ENCODE peak calls at places on chromosomes 7 and 10, in ten cellular contexts. B is activated CD4-positive, alpha-beta T cell treated with anti-CD3 and anti-CD28 coated beads for 36 hours; J is osteocyte; W is glutamatergic neuron; R is aorta; V is activated naive CD4-positive, alpha-beta T cell treated with Interleukin-2 at 50 U/mL for 16 hours; O is fibroblast of pulmonary artery; Q is C1 segment of cervical spinal cord; F is SHP77 treated with DMSO at 0.1 percent for 48 hours; Y is GM20000. H is an unnamed sample.

GRCh38 chr10:131533846-131534526 is 222.5 kb upstream of the TCERG1L start:
- DNase-seq in Y (no peak), Q (no peak), W (no peak), O (no peak), R (no peak), F (no peak), J (no peak), B (no peak), V (no peak), H (no peak)

GRCh38 chr7:46146454-46147255 is 225.6 kb upstream of the IGFBP3 start:
- DNase-seq in V (no peak), F (no peak), J (no peak), B (no peak), R (peak; percentile 78), Q (no peak), O (peak; percentile 67), Y (no peak), W (no peak), H (no peak)

GRCh38 chr10:48468130-48468790 is 136.6 kb downstream of the ARHGAP22 start:
- DNase-seq in F (no peak), R (no peak), B (no peak), J (no peak), W (no peak), V (no peak), O (no peak), Q (no peak), Y (no peak), H (no peak)

GRCh38 chr10:80579849-80580645 is 42.3 kb downstream of the SH2D4B start:
- DNase-seq in Q (no peak), R (no peak), F (no peak), V (no peak), B (no peak), O (no peak), J (no peak), Y (no peak), W (no peak), H (no peak)

GRCh38 chr7:140033779-140034363 is 28.9 kb downstream of the PARP12 start:
- DNase-seq in V (no peak), O (no peak), F (no peak), J (peak; percentile 46), Q (no peak), Y (no peak), W (no peak), B (no peak), R (no peak), H (no peak)

GRCh38 chr10:14584643-14585042 is 190.1 kb downstream of the FAM107B start:
- DNase-seq in Q (no peak), R (no peak), V (peak; percentile 53), B (peak; percentile 62), F (no peak), O (no peak), J (no peak), W (no peak), Y (no peak), H (no peak)

GRCh38 chr10:59019603-59020002 is 156.8 kb upstream of the PHYHIPL start:
- DNase-seq in B (no peak), O (peak; percentile 16), R (no peak), Q (no peak), Y (no peak), F (no peak), J (no peak), V (no peak), W (no peak), H (no peak)

GRCh38 chr7:149573519-149573918 is 75.9 kb upstream of the ZNF746 start:
- DNase-seq in B (no peak), O (no peak), R (no peak), V (no peak), Q (no peak), Y (no peak), J (no peak), W (no peak), F (no peak), H (no peak)

GRCh38 chr7:74579800-74580685 is 77.5 kb upstream of the GTF2I start:
- DNase-seq in O (peak; percentile 43), J (no peak), B (no peak), Y (no peak), Q (no peak), V (no peak), F (no peak), W (no peak), R (peak; percentile 81), H (no peak)

GRCh38 chr7:83655951-83656556 is 7.1 kb upstream of the SEMA3E start:
- DNase-seq in Q (peak; percentile 2), B (peak; percentile 11), R (no peak), Y (peak; percentile 32), W (peak; percentile 46), V (no peak), O (peak; percentile 75), F (peak; percentile 26), J (no peak), H (peak; percentile 7)